ENCODE peak calls at places on chromosomes 3 and 15, in four cellular contexts. J is K562, D is astrocyte, V is neural progenitor cell. I is an unnamed sample.

GRCh38 chr3:123353852-123354238 is 95.0 kb downstream of the ADCY5 start:
- DNase-seq in D (peak; percentile 56), J (no peak), V (no peak), I (no peak)

GRCh38 chr3:152159328-152159727 is 109.4 kb upstream of the MBNL1 start:
- DNase-seq in V (no peak), J (no peak), D (peak; percentile 86), I (no peak)

GRCh38 chr3:120182613-120183524 is 88.6 kb upstream of the GSK3B start:
- DNase-seq in V (no peak), D (no peak), J (peak; percentile 9), I (no peak)

GRCh38 chr3:119323401-119324107 is 29.4 kb downstream of the ARHGAP31 start:
- DNase-seq in J (no peak), V (no peak), D (no peak), I (no peak)

GRCh38 chr15:44541282-44541958 is 4.5 kb downstream of the EIF3J start:
- DNase-seq in J (no peak), V (no peak), D (peak; percentile 85), I (no peak)

GRCh38 chr3:176359211-176359610 is 838.1 kb downstream of the TBL1XR1 start:
- DNase-seq in V (no peak), J (no peak), D (no peak), I (no peak)

GRCh38 chr15:28992996-28993719 is 107.4 kb downstream of the APBA2 start:
- DNase-seq in J (no peak), V (no peak), D (peak; percentile 48), I (no peak)

GRCh38 chr3:177932750-177933660 is 603.2 kb upstream of the KCNMB2 start:
- DNase-seq in D (peak; percentile 86), V (no peak), J (no peak), I (no peak)

GRCh38 chr15:69472575-69472974 is 20.0 kb downstream of the RPLP1 start:
- DNase-seq in V (no peak), J (no peak), D (no peak), I (no peak)

GRCh38 chr15:68055224-68055705 is 1.1 kb downstream of the PIAS1 start:
- DNase-seq in J (peak; percentile 57), D (peak; percentile 32), V (peak; percentile 56), I (peak; percentile 37)

GRCh38 chr3:160129459-160130061 is 95.7 kb upstream of the C3orf80 start:
- DNase-seq in V (no peak), J (no peak), D (peak; percentile 99), I (no peak)

GRCh38 chr3:182258538-182259177 is 534.6 kb upstream of the ATP11B start:
- DNase-seq in D (peak; percentile 42), J (peak; percentile 29), V (peak; percentile 66), I (peak; percentile 62)

GRCh38 chr3:53550005-53550620 is 55.7 kb downstream of the CACNA1D start:
- DNase-seq in D (no peak), J (no peak), V (no peak), I (no peak)

GRCh38 chr3:127411083-127411727 is 123.4 kb upstream of the PRR20G start:
- DNase-seq in J (peak; percentile 74), V (no peak), D (no peak), I (no peak)

GRCh38 chr3:17749281-17749680 is 6.8 kb upstream of the TBC1D5 start:
- DNase-seq in D (no peak), J (no peak), V (no peak), I (no peak)

GRCh38 chr3:159762981-159763465 is 225.6 kb upstream of the IL12A start:
- DNase-seq in V (peak; percentile 34), J (peak; percentile 2), D (peak; percentile 94), I (no peak)

GRCh38 chr3:50245251-50245745 is 9.3 kb downstream of the GNAI2 start:
- DNase-seq in J (no peak), D (no peak), V (peak; percentile 32), I (no peak)

GRCh38 chr15:82544431-82544830 is 4.2 kb upstream of the RPS17 start:
- DNase-seq in J (no peak), V (no peak), D (no peak), I (no peak)

GRCh38 chr3:48672522-48672921 is 9.8 kb upstream of the CELSR3 start:
- DNase-seq in D (no peak), V (no peak), J (no peak), I (no peak)

GRCh38 chr15:66617137-66618090 is 51.6 kb upstream of the LCTL start:
- DNase-seq in D (peak; percentile 80), V (no peak), J (no peak), I (no peak)

GRCh38 chr15:29693225-29693624 is 129.0 kb downstream of the TJP1 start:
- DNase-seq in D (no peak), V (no peak), J (no peak), I (no peak)

GRCh38 chr15:92882697-92883642 is 17.2 kb upstream of the CHD2 start:
- DNase-seq in V (peak; percentile 59), J (no peak), D (no peak), I (no peak)

GRCh38 chr3:16370872-16371740 is 106.1 kb downstream of the OXNAD1 start:
- DNase-seq in D (peak; percentile 84), V (no peak), J (peak; percentile 12), I (no peak)

GRCh38 chr3:126987129-126987528 is 4.2 kb downstream of the PLXNA1 start:
- DNase-seq in D (no peak), V (no peak), J (no peak), I (no peak)

GRCh38 chr3:191282262-191283215 is 46.7 kb upstream of the CCDC50 start:
- DNase-seq in J (no peak), D (peak; percentile 2), V (no peak), I (no peak)

GRCh38 chr3:170690133-170690981 is 104.5 kb upstream of the SLC7A14 start:
- DNase-seq in D (no peak), V (peak; percentile 76), J (peak; percentile 90), I (no peak)

GRCh38 chr3:141388823-141389617 is 20.7 kb downstream of the ZBTB38 start:
- DNase-seq in V (no peak), D (no peak), J (no peak), I (no peak)

GRCh38 chr3:125120370-125121122 is 64.7 kb upstream of the HEG1 start:
- DNase-seq in V (peak; percentile 90), J (no peak), D (peak; percentile 54), I (no peak)

GRCh38 chr3:157226173-157226847 is 66.4 kb upstream of the CCNL1 start:
- DNase-seq in V (no peak), J (no peak), D (peak; percentile 13), I (no peak)

GRCh38 chr15:75666823-75667501 is 19.2 kb downstream of the SNX33 start:
- DNase-seq in V (no peak), J (no peak), D (peak; percentile 99), I (no peak)

GRCh38 chr3:186042521-186043202 is 66.2 kb downstream of the ETV5 start:
- DNase-seq in D (no peak), J (no peak), V (no peak), I (no peak)

GRCh38 chr3:128143496-128143895 is 9.8 kb upstream of the EEFSEC start:
- DNase-seq in D (no peak), V (no peak), J (no peak), I (no peak)

GRCh38 chr15:61130945-61131597 is 98.0 kb downstream of the RORA start:
- DNase-seq in J (no peak), D (no peak), V (no peak), I (no peak)

GRCh38 chr3:37967252-37967881 is 23.2 kb upstream of the VILL start:
- DNase-seq in D (peak; percentile 26), J (peak; percentile 78), V (peak; percentile 78), I (no peak)

GRCh38 chr3:13549513-13550256 is 760 bp downstream of the FBLN2 start:
- DNase-seq in D (no peak), J (no peak), V (no peak), I (no peak)
- TF ChIP-seq EZH2 in D (no peak), J (no peak), V (no peak), I (no peak)

GRCh38 chr3:106403746-106404145 is 534.9 kb upstream of the CBLB start:
- DNase-seq in V (peak; percentile 32), D (no peak), J (no peak), I (no peak)
- TF ChIP-seq EZH2 in V (no peak), D (no peak), J (no peak), I (no peak)

DNA sequence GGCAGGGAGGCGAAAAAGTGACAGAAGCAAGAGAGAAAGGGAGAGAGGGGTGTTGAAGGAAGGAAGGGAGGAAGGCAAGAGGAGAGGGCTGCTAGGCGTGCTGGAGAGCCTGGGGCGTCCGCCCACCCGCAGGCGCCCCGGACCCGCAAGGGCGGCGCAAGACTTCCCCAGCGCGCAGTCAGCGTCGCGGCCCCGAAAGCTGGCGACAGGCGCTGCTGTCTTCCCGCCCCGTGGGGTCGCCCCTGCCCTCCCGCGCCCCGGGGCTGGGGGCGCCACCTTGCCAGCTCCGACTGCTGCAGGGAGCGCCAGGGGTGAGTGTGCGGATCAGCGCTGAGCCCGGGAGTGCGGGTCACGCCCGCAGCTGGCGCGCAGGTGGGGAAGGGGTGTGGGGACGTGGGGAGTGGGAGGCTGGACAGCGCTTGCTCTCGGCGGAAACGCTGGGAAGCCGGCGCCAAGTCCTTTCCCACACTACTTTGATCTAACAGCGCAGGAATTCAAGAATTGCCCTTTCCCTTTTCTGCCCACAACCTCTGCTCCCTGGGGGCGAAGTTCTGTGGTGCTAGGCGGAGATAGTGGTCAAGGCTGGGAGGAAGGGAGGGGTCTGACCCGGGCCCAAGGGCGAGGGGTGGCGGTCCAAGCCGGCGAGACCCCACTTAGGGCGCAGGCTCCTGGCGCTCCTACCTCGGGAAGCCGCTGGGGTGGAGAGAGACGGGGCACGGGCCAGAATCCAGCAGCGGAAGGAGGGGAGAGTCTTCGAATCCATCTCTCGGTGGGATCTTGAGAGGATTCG is 266.1 kb downstream of the CGGBP1 start:
- DNase-seq in D (no peak), J (peak; percentile 69), V (peak; percentile 80), I (no peak)
- TF ChIP-seq EZH2 in D (peak; percentile 24), J (no peak), V (peak; percentile 68), I (no peak)

GRCh38 chr3:169666501-169667379 is 3.2 kb upstream of the MECOM start:
- DNase-seq in J (no peak), V (peak; percentile 56), D (no peak), I (no peak)
- TF ChIP-seq EZH2 in J (peak; percentile 65), V (peak; percentile 81), D (peak; percentile 65), I (no peak)

GRCh38 chr3:27976933-27977332 is 254.8 kb upstream of the EOMES start:
- DNase-seq in D (no peak), J (no peak), V (no peak), I (no peak)
- TF ChIP-seq EZH2 in D (no peak), J (no peak), V (no peak), I (no peak)

GRCh38 chr3:147396709-147397046 is 9.7 kb downstream of the ZIC4 start:
- DNase-seq in J (no peak), V (no peak), D (no peak), I (no peak)

GRCh38 chr3:147397911-147398809 is 8.2 kb downstream of the ZIC4 start:
- DNase-seq in D (no peak), J (no peak), V (peak; percentile 64), I (no peak)

GRCh38 chr3:147398841-147399534 is 7.4 kb downstream of the ZIC4 start:
- DNase-seq in J (no peak), D (no peak), V (no peak), I (no peak)

GRCh38 chr3:147395975-147396708 is 10.2 kb downstream of the ZIC4 start:
- DNase-seq in D (no peak), V (peak; percentile 54), J (no peak), I (no peak)

GRCh38 chr3:147397155-147397888 is 9.0 kb downstream of the ZIC4 start:
- DNase-seq in J (no peak), V (peak; percentile 85), D (peak; percentile 48), I (no peak)
- TF ChIP-seq EZH2 in J (no peak), V (no peak), D (no peak), I (no peak)